ENCODE peak calls at places on chromosomes 2 and 18, in seven cellular contexts. V, Q, I, L, T, F and D are unnamed samples.

GRCh38 chr2:177914247-177914646 is 158.3 kb downstream of the PDE11A start:
- DNase-seq in T (no peak), F (no peak), L (no peak), I (no peak), V (no peak), Q (no peak), D (no peak)

GRCh38 chr2:86821306-86821705 is 30.6 kb upstream of the CD8A start:
- DNase-seq in V (no peak), Q (no peak), L (no peak), T (no peak), I (no peak), F (no peak), D (no peak)

GRCh38 chr18:57210101-57210661 is 63.3 kb downstream of the BOD1L2 start:
- DNase-seq in V (no peak), F (no peak), Q (no peak), T (no peak), I (peak; percentile 38), L (peak; percentile 55), D (no peak)

GRCh38 chr18:79818631-79819030 is 20.9 kb downstream of the KCNG2 start:
- DNase-seq in Q (no peak), T (no peak), F (no peak), L (no peak), V (no peak), I (no peak), D (no peak)

GRCh38 chr2:158893057-158893456 is 75.4 kb upstream of the TANC1 start:
- DNase-seq in Q (no peak), L (no peak), T (no peak), I (no peak), F (no peak), V (no peak), D (no peak)

GRCh38 chr2:25159947-25160346 is 8.4 kb downstream of the POMC start:
- DNase-seq in T (no peak), Q (no peak), L (no peak), I (peak; percentile 48), V (no peak), F (no peak), D (no peak)

GRCh38 chr2:238060096-238060541 is 682 bp upstream of the SCLY start:
- DNase-seq in I (no peak), L (no peak), F (peak; percentile 18), V (no peak), Q (no peak), T (no peak), D (no peak)

GRCh38 chr2:103361712-103362111 is 599.9 kb downstream of the TMEM182 start:
- DNase-seq in F (no peak), L (no peak), Q (peak; percentile 70), I (no peak), V (no peak), T (no peak), D (no peak)

GRCh38 chr18:3722662-3723433 is 272.9 kb downstream of the TGIF1 start:
- DNase-seq in I (peak; percentile 45), T (peak; percentile 10), Q (no peak), V (no peak), L (no peak), F (no peak), D (no peak)

GRCh38 chr2:55802067-55802466 is 108.4 kb upstream of the PNPT1 start:
- DNase-seq in F (no peak), L (no peak), V (no peak), Q (no peak), T (no peak), I (no peak), D (no peak)

GRCh38 chr2:108460345-108461037 is 11.5 kb downstream of the GCC2 start:
- DNase-seq in V (no peak), I (no peak), F (no peak), L (no peak), T (no peak), Q (no peak), D (no peak)

GRCh38 chr2:108455571-108455970 is 6.6 kb downstream of the GCC2 start:
- DNase-seq in F (no peak), Q (no peak), I (no peak), V (no peak), L (no peak), T (no peak), D (no peak)

GRCh38 chr2:108459441-108459840 is 10.4 kb downstream of the GCC2 start:
- DNase-seq in Q (no peak), V (no peak), L (no peak), F (no peak), I (no peak), T (no peak), D (no peak)

GRCh38 chr2:108454440-108454839 is 5.4 kb downstream of the GCC2 start:
- DNase-seq in L (peak; percentile 17), Q (no peak), F (no peak), I (no peak), V (no peak), T (no peak), D (no peak)

DNA sequence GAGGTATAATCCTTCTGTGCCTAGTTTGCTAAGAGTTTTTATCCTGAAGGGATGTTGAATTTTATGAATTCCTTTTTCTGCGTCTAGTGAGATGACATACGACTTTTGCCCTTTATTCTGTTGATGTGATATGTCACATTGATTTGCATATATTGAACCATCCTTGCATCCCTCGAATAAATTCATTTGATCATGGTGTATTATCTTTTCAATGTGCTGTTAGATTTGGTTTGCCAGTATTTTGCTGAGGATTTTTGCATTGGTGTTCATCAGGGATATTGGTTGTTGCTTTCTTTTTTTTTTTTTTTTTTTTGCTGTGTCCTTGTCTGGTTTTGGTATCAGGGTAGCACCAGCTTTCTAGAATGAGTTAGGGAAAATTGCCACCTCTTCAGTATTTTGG is 9.1 kb downstream of the GCC2 start:
- DNase-seq in Q (no peak), L (no peak), V (no peak), T (no peak), I (no peak), F (no peak), D (no peak)
- H3K27ac ChIP-seq in Q (no peak overlapping the region), L (no peak overlapping the region), V (no peak overlapping the region), T (no peak overlapping the region), I (no peak overlapping the region), F (no peak overlapping the region), D (no peak overlapping the region)

GRCh38 chr2:11678306-11678960 is 8.4 kb upstream of the NTSR2 start:
- DNase-seq in F (no peak), V (peak; percentile 33), T (no peak), L (no peak), Q (no peak), I (no peak), D (no peak)

GRCh38 chr2:11679016-11679415 is 9.0 kb upstream of the NTSR2 start:
- DNase-seq in Q (no peak), V (peak; percentile 27), L (no peak), I (no peak), F (no peak), T (no peak), D (no peak)

GRCh38 chr2:11676640-11677039 is 6.6 kb upstream of the NTSR2 start:
- DNase-seq in I (no peak), Q (no peak), F (no peak), V (peak; percentile 36), L (no peak), T (no peak), D (no peak)

GRCh38 chr2:11675423-11676112 is 5.6 kb upstream of the NTSR2 start:
- DNase-seq in F (no peak), Q (no peak), T (no peak), V (no peak), L (no peak), I (no peak), D (no peak)

DNA sequence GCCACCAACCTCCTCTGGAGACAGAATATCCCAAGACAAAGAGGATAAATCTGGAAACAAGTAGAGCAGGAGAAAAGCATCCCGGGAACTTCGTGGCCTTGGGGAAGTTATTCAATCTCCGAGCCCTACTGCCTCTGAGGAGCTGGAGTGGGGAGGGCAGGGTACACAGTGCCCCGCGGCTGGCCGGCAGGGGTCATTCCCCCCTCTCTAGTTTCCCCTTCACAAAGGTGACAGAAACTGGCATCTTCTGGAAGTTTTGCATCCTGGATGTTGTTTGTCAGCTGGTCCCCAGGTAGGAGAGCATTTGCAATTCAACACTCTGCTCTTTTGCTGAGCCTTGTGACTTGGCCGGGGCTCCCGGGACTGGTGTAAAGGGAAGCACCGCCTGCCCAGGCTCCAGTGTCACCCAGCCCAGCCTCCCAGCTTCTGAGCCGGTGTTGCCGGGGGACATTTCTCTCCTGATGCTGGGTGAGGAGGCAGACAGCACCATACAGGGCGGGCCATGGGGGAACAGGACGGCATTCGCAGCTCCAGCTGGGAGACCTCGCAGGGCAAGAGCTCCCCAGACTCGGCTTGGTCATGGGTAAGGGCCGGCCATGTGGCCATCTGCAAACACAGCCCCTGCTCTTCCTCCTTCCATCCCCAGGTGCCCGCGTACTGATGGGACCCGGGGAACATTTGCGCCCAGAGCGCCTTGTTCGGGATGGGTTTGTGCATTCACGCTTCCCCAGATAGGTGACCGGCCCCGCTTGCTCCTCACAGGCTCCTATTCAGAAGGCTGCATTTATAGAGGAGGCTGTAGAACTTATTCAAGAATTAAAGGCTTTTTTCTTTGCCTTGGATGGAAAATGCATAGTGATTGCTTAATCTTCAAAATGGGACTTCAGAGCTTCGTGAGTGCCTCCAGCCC is 7.4 kb upstream of the NTSR2 start:
- DNase-seq in V (peak; percentile 62), F (no peak), I (no peak), L (peak; percentile 49), Q (no peak), T (no peak), D (no peak)
- H3K4me3 ChIP-seq in V (no peak overlapping the region), F (no peak overlapping the region), I (no peak overlapping the region), L (no peak overlapping the region), Q (no peak overlapping the region), T (no peak overlapping the region), D (no peak overlapping the region)

GRCh38 chr18:64888956-64889355 is 740.1 kb upstream of the LINC00305 start:
- DNase-seq in V (no peak), L (no peak), I (no peak), F (no peak), Q (no peak), T (no peak), D (no peak)

DNA sequence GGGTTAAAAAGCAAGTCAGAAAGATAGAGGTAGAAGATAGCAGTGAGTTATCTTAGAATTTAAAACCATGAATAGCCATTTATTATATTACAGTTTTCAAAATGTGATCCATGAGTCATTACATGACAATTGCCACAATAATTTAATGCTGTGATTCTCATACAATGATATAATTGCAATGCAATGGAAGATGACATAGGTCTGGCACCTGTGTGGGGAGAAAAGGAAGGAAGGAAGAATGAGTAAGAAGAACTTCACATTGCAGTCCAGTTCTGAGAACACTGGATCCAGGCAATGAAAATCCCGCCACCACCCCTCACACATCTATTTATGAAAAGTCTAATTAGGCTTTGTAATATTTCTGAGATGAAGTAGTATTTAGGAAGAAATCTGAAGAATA is 738.1 kb upstream of the LINC00305 start:
- DNase-seq in I (no peak), L (no peak), T (no peak), Q (no peak), F (no peak), V (no peak), D (no peak)
- H3K9me3 ChIP-seq in I (peaks cover 6% of the 10 kb centered on the region), L (no peaks in the 10 kb centered on the region), T (no peaks in the 10 kb centered on the region), Q (no peaks in the 10 kb centered on the region), F (peaks cover 6% of the 10 kb centered on the region), V (no peaks in the 10 kb centered on the region), D (no peaks in the 10 kb centered on the region)

DNA sequence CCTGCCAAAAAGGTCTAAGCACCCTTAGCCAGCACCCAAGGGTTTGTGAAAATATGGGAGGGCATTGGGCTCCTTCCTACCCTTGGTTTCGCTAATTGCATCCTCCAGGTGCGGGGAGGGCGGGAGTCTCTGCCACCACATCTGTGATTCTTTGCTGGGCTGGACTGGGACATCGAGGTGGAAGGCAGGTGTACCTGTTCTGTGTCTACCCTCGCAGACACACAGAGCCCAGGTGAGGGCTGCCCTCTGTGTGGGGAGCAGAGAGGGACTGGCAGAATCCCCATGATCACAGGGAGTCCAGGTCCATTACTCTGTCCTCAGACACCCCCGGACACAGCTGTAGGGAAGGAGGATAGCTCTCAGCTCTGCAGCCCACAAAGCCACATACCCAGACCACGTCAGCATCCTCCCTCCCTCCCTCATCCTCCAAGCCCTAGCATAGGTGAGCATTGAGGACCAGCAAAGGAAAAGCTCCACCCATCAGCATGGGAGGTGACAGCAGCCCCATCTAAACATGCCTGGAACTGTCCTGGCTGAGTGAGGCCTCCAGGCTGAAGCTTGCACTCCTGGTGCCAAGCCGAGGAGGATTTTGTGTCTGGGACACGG is 49.8 kb downstream of the PLB1 start:
- DNase-seq in L (no peak), I (no peak), F (no peak), T (no peak), V (peak; percentile 53), Q (no peak), D (peak; percentile 55)
- H3K27ac ChIP-seq in L (peak overlapping the region; percentile 37), I (no peak overlapping the region), F (no peak overlapping the region), T (no peak overlapping the region), V (no peak overlapping the region), Q (no peak overlapping the region), D (peak overlapping the region; percentile 38)